ENCODE peak calls at places on chromosomes 13 and 19, in four cellular contexts. Q is fibroblast of lung, U is OCI-LY7, T is right lobe of liver. G is an unnamed sample. For H3K9me3, the result is how much of the 10 kb centered on the place peaks cover.

GRCh38 chr13:33119886-33120543 is 103.8 kb downstream of the KL start:
- DNase-seq in Q (peak), U (no peak), T (no peak), G (no peak)

GRCh38 chr19:45424191-45425058 is 708 bp upstream of the ERCC1 start:
- DNase-seq in Q (peak), U (peak), T (peak), G (peak)

GRCh38 chr19:38815059-38816001 is 2.6 kb upstream of the LGALS4 start:
- DNase-seq in Q (no peak), U (no peak), T (no peak), G (no peak)

GRCh38 chr19:14114854-14115253 is 2.7 kb downstream of the PRKACA start:
- DNase-seq in Q (no peak), U (peak), T (peak), G (no peak)

GRCh38 chr19:58409010-58409790 is 751 bp downstream of the ZNF584 start:
- DNase-seq in Q (no peak), U (no peak), T (no peak), G (no peak)

GRCh38 chr13:113146750-113147149 is 11.7 kb upstream of the PROZ start:
- DNase-seq in Q (no peak), U (no peak), T (no peak), G (no peak)

GRCh38 chr19:46408611-46409039 is 4.7 kb downstream of the CCDC8 start:
- DNase-seq in Q (no peak), U (no peak), T (no peak), G (no peak)

GRCh38 chr13:45695198-45695730 is 6.9 kb upstream of the CBY2 start:
- DNase-seq in Q (peak), U (no peak), T (no peak), G (no peak)

GRCh38 chr19:19750842-19751790 is 18.2 kb upstream of the ZNF14 start:
- DNase-seq in Q (no peak), U (no peak), T (no peak), G (no peak)

GRCh38 chr19:7582446-7582845 is 13.2 kb upstream of the CAMSAP3 start:
- DNase-seq in Q (no peak), U (no peak), T (no peak), G (no peak)

GRCh38 chr13:94641432-94641941 is 39.8 kb downstream of the GPR180 start:
- DNase-seq in Q (peak), U (no peak), T (no peak), G (peak)

GRCh38 chr19:45645631-45646344 is 6.6 kb upstream of the EML2 start:
- DNase-seq in Q (peak), U (peak), T (peak), G (peak)

GRCh38 chr13:96218475-96218874 is 128.6 kb downstream of the HS6ST3 start:
- DNase-seq in Q (no peak), U (no peak), T (no peak), G (no peak)

GRCh38 chr19:36139120-36139472 is 770 bp upstream of the CAPNS1 start:
- DNase-seq in Q (no peak), U (no peak), T (no peak), G (no peak)

GRCh38 chr13:35771898-35772297 is 295.4 kb upstream of the MAB21L1 start:
- DNase-seq in Q (peak), U (no peak), T (no peak), G (peak)

GRCh38 chr13:48727252-48728011 is 73.7 kb downstream of the CYSLTR2 start:
- DNase-seq in Q (no peak), U (no peak), T (no peak), G (no peak)

GRCh38 chr19:2640563-2641331 is 61.7 kb downstream of the GNG7 start:
- DNase-seq in Q (no peak), U (no peak), T (no peak), G (no peak)

GRCh38 chr13:61777281-61777680 is 361.6 kb upstream of the PCDH20 start:
- DNase-seq in Q (peak), U (no peak), T (no peak), G (no peak)

GRCh38 chr13:90933097-90933826 is 414.2 kb upstream of the MIR17HG start:
- DNase-seq in Q (no peak), U (no peak), T (no peak), G (no peak)

GRCh38 chr13:54174001-54174400 is 1145.4 kb downstream of the OLFM4 start:
- DNase-seq in Q (no peak), U (no peak), T (no peak), G (no peak)

GRCh38 chr13:48532146-48532472 is 771 bp downstream of the RCBTB2 start:
- DNase-seq in Q (peak), U (no peak), T (no peak), G (peak)

GRCh38 chr13:45564108-45564507 is 51.4 kb downstream of the ERICH6B start:
- DNase-seq in Q (peak), U (no peak), T (no peak), G (peak)

GRCh38 chr19:54795763-54796162 is 7.6 kb upstream of the KIR2DL4 start:
- DNase-seq in Q (no peak), U (no peak), T (no peak), G (no peak)

GRCh38 chr19:45677351-45678230 is 9.6 kb downstream of the GIPR start:
- DNase-seq in Q (peak), U (peak), T (peak), G (no peak)

GRCh38 chr13:99971576-99972189 is at the start of gene ZIC5:
- DNase-seq in Q (no peak), U (no peak), T (no peak), G (no peak)

GRCh38 chr13:98672947-98673545 is 79.4 kb downstream of the SLC15A1 start:
- DNase-seq in Q (peak), U (peak), T (peak), G (peak)

GRCh38 chr13:68176486-68176885 is 946.4 kb upstream of the PCDH9 start:
- DNase-seq in Q (peak), U (no peak), T (no peak), G (peak)

GRCh38 chr13:76009491-76009890 is 373.4 kb downstream of the LMO7 start:
- DNase-seq in Q (peak), U (no peak), T (no peak), G (peak)

GRCh38 chr19:5232798-5233505 is 107.7 kb downstream of the PTPRS start:
- DNase-seq in Q (no peak), U (no peak), T (no peak), G (no peak)

GRCh38 chr13:113454936-113455335 is 1.6 kb upstream of the ADPRHL1 start:
- DNase-seq in Q (no peak), U (no peak), T (no peak), G (no peak)

GRCh38 chr19:28454083-28454482 is 758.9 kb downstream of the UQCRFS1 start:
- DNase-seq in Q (peak), U (no peak), T (no peak), G (no peak)

GRCh38 chr19:30696514-30696913 is 324.3 kb downstream of the ZNF536 start:
- DNase-seq in Q (no peak), U (peak), T (peak), G (no peak)

GRCh38 chr13:83880275-83881027 is 1.8 kb downstream of the SLITRK1 start:
- DNase-seq in Q (no peak), U (no peak), T (no peak), G (no peak)

GRCh38 chr13:50152224-50152623 is 137.0 kb downstream of the KCNRG start:
- DNase-seq in Q (peak), U (peak), T (no peak), G (no peak)
- H3K27ac ChIP-seq in Q (no peak), U (peak), T (no peak), G (no peak)

GRCh38 chr19:37738371-37738770 is 18.8 kb upstream of the ZNF607 start:
- DNase-seq in Q (no peak), U (no peak), T (no peak), G (no peak)
- H3K9me3 ChIP-seq in Q (under half), U (under half), T (under half), G (under half)

DNA sequence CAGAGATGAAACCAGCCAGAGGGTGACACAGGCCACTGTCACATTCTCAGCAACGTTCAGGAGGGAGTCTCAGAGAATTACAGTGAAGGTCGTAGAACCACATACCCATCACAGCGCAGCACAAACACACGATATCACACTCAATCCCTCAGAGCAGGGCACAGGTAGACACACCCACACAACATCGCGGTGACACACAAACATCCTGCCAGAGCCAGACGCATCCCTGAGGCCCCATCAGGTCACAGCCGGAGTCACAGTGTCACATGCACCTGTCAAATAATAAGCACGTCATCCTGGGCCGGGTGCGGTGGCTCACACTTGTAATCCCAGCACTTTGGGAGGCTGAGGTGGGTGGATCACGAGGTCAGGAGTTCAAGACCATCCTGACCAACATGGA is 17.5 kb downstream of the ELAVL3 start:
- DNase-seq in Q (no peak), U (peak), T (no peak), G (no peak)
- H3K27ac ChIP-seq in Q (no peak), U (no peak), T (no peak), G (no peak)

GRCh38 chr19:43976732-43977131 is 7.3 kb upstream of the ZNF155 start:
- DNase-seq in Q (no peak), U (no peak), T (no peak), G (no peak)
- H3K9me3 ChIP-seq in Q (under half), U (under half), T (under half), G (under half)

GRCh38 chr19:6378498-6378897 is 2.8 kb upstream of the PSPN start:
- DNase-seq in Q (no peak), U (no peak), T (no peak), G (no peak)
- H3K27ac ChIP-seq in Q (no peak), U (no peak), T (no peak), G (no peak)

GRCh38 chr19:43883864-43884263 is 51.2 kb downstream of the ZNF45 start:
- DNase-seq in Q (no peak), U (no peak), T (no peak), G (no peak)
- H3K9me3 ChIP-seq in Q (under half), U (under half), T (under half), G (under half)

DNA sequence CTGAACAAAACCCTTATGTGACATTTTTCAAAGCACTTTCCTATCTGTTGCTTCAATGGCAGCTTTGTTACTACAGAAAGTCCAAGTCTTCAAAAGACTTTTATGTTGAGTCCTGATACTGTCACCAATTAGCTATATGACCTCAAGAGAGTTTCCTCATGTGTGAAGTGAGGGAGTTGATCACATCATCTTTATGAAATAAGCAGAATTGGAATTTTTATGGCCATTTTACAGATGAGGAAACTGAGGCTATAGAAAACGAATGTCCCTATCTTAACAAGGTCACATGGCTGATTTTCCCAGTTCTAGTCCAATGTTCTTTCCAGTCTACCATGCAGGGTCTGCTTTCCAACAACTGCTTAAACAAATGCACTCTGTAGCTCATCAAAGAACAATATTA is 2.6 kb downstream of the TNFRSF19 start:
- DNase-seq in Q (no peak), U (no peak), T (no peak), G (no peak)
- H3K27ac ChIP-seq in Q (no peak), U (no peak), T (no peak), G (no peak)

DNA sequence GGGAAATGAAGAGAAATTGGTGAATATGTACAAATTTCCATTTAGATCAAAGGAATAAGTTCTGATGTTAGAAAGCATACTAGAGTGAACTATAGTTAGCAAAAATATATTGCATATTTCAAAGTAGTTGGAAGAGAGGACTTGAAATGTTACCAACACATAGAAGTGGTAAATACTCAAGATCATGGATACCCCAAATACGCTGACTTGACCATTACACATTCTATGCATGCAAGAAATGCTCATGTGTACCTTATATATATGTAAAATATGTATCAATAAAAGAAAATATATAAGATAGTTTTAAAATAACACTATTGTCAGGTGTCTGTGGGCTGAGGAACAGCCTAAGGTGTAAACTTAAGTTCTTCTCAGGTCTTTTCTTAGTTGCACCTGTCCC is 14.6 kb upstream of the ZNF491 start:
- DNase-seq in Q (no peak), U (no peak), T (no peak), G (no peak)
- H3K9me3 ChIP-seq in Q (under half), U (under half), T (half or more), G (half or more)

GRCh38 chr13:79777504-79777903 is 296.5 kb downstream of the NDFIP2 start:
- DNase-seq in Q (no peak), U (no peak), T (no peak), G (no peak)
- H3K27ac ChIP-seq in Q (no peak), U (no peak), T (no peak), G (no peak)

GRCh38 chr19:22616659-22617058 is 17.5 kb upstream of the ZNF492 start:
- DNase-seq in Q (no peak), U (no peak), T (no peak), G (no peak)

GRCh38 chr19:22610121-22610520 is 24.0 kb upstream of the ZNF492 start:
- DNase-seq in Q (no peak), U (no peak), T (no peak), G (no peak)

GRCh38 chr19:22609630-22610029 is 24.5 kb upstream of the ZNF492 start:
- DNase-seq in Q (no peak), U (no peak), T (no peak), G (no peak)

GRCh38 chr19:22608441-22608840 is 25.7 kb upstream of the ZNF492 start:
- DNase-seq in Q (no peak), U (no peak), T (no peak), G (no peak)

DNA sequence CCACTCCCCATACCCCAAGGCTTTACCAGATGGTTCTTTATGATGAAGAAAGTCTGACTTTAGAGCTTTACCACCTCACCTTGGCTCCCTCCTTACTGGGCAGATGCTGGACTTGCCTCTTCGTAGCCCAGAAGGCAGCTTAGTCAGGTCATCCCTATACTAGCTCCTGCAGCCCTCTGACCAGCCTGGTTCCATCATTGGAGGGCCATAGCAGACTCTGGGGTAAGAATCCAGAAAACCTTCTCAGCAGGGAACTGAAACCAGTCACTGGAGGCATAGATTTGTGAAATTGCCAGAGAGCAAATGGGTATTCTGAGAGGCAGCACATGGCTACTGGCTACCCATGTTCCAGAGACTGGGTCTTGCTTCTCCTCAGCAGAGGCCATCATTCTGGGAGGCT is 21.8 kb upstream of the ZNF492 start:
- DNase-seq in Q (no peak), U (no peak), T (no peak), G (no peak)
- H3K9me3 ChIP-seq in Q (under half), U (under half), T (under half), G (half or more)

G was measured in AG04450.